ENCODE peak calls at places on chromosome 10, in six cellular contexts. One of them, this sample, is unnamed.

GRCh38 chr10:22042557-22043326 is 39.2 kb upstream of the DNAJC1 start:
- DNase-seq in neural crest cell: no peak
- DNase-seq in GM12865: no peak
- DNase-seq in body of pancreas: no peak
- DNase-seq in stomach: no peak
- DNase-seq in A549: peak; percentile 28
- DNase-seq in this sample: no peak

GRCh38 chr10:3350790-3351364 is 178.3 kb upstream of the PITRM1 start:
- DNase-seq in stomach: no peak
- DNase-seq in A549: no peak
- DNase-seq in neural crest cell: no peak
- DNase-seq in GM12865: no peak
- DNase-seq in body of pancreas: no peak
- DNase-seq in this sample: no peak

GRCh38 chr10:129038490-129039011 is 428.5 kb upstream of the MGMT start:
- DNase-seq in A549: no peak
- DNase-seq in GM12865: no peak
- DNase-seq in neural crest cell: no peak
- DNase-seq in stomach: no peak
- DNase-seq in body of pancreas: no peak
- DNase-seq in this sample: no peak

GRCh38 chr10:90605506-90605905 is 252.3 kb downstream of the HTR7 start:
- DNase-seq in GM12865: no peak
- DNase-seq in body of pancreas: no peak
- DNase-seq in neural crest cell: no peak
- DNase-seq in A549: no peak
- DNase-seq in stomach: no peak
- DNase-seq in this sample: no peak

GRCh38 chr10:108957681-108958080 is 965.6 kb downstream of the XPNPEP1 start:
- DNase-seq in stomach: no peak
- DNase-seq in A549: no peak
- DNase-seq in body of pancreas: no peak
- DNase-seq in GM12865: no peak
- DNase-seq in neural crest cell: no peak
- DNase-seq in this sample: peak; percentile 52

GRCh38 chr10:105026566-105026965 is 385.5 kb downstream of the SORCS3 start:
- DNase-seq in neural crest cell: no peak
- DNase-seq in A549: no peak
- DNase-seq in body of pancreas: no peak
- DNase-seq in stomach: no peak
- DNase-seq in GM12865: no peak
- DNase-seq in this sample: no peak

GRCh38 chr10:60309891-60310290 is 79.8 kb downstream of the ANK3 start:
- DNase-seq in body of pancreas: no peak
- DNase-seq in A549: no peak
- DNase-seq in stomach: no peak
- DNase-seq in GM12865: no peak
- DNase-seq in neural crest cell: no peak
- DNase-seq in this sample: no peak

GRCh38 chr10:32981760-32982159 is 23.7 kb upstream of the ITGB1 start:
- DNase-seq in stomach: peak; percentile 50
- DNase-seq in body of pancreas: peak; percentile 67
- DNase-seq in neural crest cell: no peak
- DNase-seq in A549: no peak
- DNase-seq in GM12865: no peak
- DNase-seq in this sample: peak; percentile 71

GRCh38 chr10:22319559-22320558 is 1.0 kb upstream of the BMI1 start:
- DNase-seq in neural crest cell: no peak
- DNase-seq in stomach: no peak
- DNase-seq in body of pancreas: no peak
- DNase-seq in A549: no peak
- DNase-seq in GM12865: no peak
- DNase-seq in this sample: no peak

GRCh38 chr10:119821172-119821571 is 51.5 kb downstream of the MCMBP start:
- DNase-seq in body of pancreas: no peak
- DNase-seq in neural crest cell: no peak
- DNase-seq in stomach: no peak
- DNase-seq in GM12865: no peak
- DNase-seq in A549: no peak
- DNase-seq in this sample: no peak

GRCh38 chr10:72335394-72336258 is 19.1 kb downstream of the DNAJB12 start:
- DNase-seq in neural crest cell: no peak
- DNase-seq in stomach: peak; percentile 82
- DNase-seq in body of pancreas: peak; percentile 80
- DNase-seq in GM12865: peak; percentile 90
- DNase-seq in A549: no peak
- DNase-seq in this sample: peak; percentile 81

GRCh38 chr10:86900955-86901354 is 56.5 kb downstream of the MMRN2 start:
- DNase-seq in body of pancreas: peak; percentile 90
- DNase-seq in A549: no peak
- DNase-seq in neural crest cell: no peak
- DNase-seq in GM12865: no peak
- DNase-seq in stomach: peak; percentile 68
- DNase-seq in this sample: peak; percentile 54

GRCh38 chr10:71963756-71964668 is at the start of gene CHST3:
- DNase-seq in GM12865: peak; percentile 36
- DNase-seq in stomach: peak; percentile 69
- DNase-seq in body of pancreas: peak; percentile 37
- DNase-seq in neural crest cell: peak; percentile 32
- DNase-seq in A549: no peak
- DNase-seq in this sample: peak; percentile 43

GRCh38 chr10:21926949-21927348 is 76.6 kb downstream of the DNAJC1 start:
- DNase-seq in stomach: no peak
- DNase-seq in body of pancreas: no peak
- DNase-seq in A549: peak; percentile 29
- DNase-seq in GM12865: no peak
- DNase-seq in neural crest cell: no peak
- DNase-seq in this sample: peak; percentile 90

GRCh38 chr10:131852823-131853609 is 47.8 kb upstream of the PPP2R2D start:
- DNase-seq in stomach: no peak
- DNase-seq in neural crest cell: no peak
- DNase-seq in GM12865: no peak
- DNase-seq in body of pancreas: no peak
- DNase-seq in A549: no peak
- DNase-seq in this sample: no peak

GRCh38 chr10:80324086-80324485 is 32.5 kb downstream of the DYDC1 start:
- DNase-seq in stomach: no peak
- DNase-seq in neural crest cell: no peak
- DNase-seq in A549: no peak
- DNase-seq in GM12865: peak; percentile 15
- DNase-seq in body of pancreas: no peak
- DNase-seq in this sample: peak; percentile 46

GRCh38 chr10:22315455-22316285 is 518 bp upstream of the COMMD3 start:
- DNase-seq in body of pancreas: no peak
- DNase-seq in GM12865: no peak
- DNase-seq in stomach: no peak
- DNase-seq in A549: peak; percentile 49
- DNase-seq in neural crest cell: no peak
- DNase-seq in this sample: peak; percentile 20

GRCh38 chr10:61882621-61883375 is 18.7 kb upstream of the ARID5B start:
- DNase-seq in stomach: no peak
- DNase-seq in neural crest cell: no peak
- DNase-seq in A549: no peak
- DNase-seq in body of pancreas: no peak
- DNase-seq in GM12865: no peak
- DNase-seq in this sample: peak; percentile 66

GRCh38 chr10:71735709-71736569 is 16.4 kb upstream of the C10orf105 start:
- DNase-seq in stomach: peak; percentile 39
- DNase-seq in body of pancreas: no peak
- DNase-seq in A549: no peak
- DNase-seq in neural crest cell: no peak
- DNase-seq in GM12865: peak; percentile 43
- DNase-seq in this sample: no peak

GRCh38 chr10:17617031-17617911 is at the start of gene HACD1:
- DNase-seq in neural crest cell: peak; percentile 62
- DNase-seq in body of pancreas: peak; percentile 47
- DNase-seq in stomach: peak; percentile 75
- DNase-seq in A549: peak; percentile 88
- DNase-seq in GM12865: peak; percentile 46
- DNase-seq in this sample: peak; percentile 68
- TF ChIP-seq CTCF in neural crest cell: peak; percentile 36
- TF ChIP-seq CTCF in body of pancreas: no peak
- TF ChIP-seq CTCF in stomach: no peak
- TF ChIP-seq CTCF in A549: peak; percentile 47
- TF ChIP-seq CTCF in GM12865: peak; percentile 1
- TF ChIP-seq CTCF in this sample: no peak

GRCh38 chr10:79243211-79244067 is 103.8 kb upstream of the PPIF start:
- DNase-seq in GM12865: peak; percentile 89
- DNase-seq in body of pancreas: no peak
- DNase-seq in stomach: peak; percentile 46
- DNase-seq in neural crest cell: peak; percentile 45
- DNase-seq in A549: no peak
- DNase-seq in this sample: no peak

GRCh38 chr10:79241990-79242619 is 105.2 kb upstream of the PPIF start:
- DNase-seq in stomach: peak; percentile 58
- DNase-seq in body of pancreas: peak; percentile 38
- DNase-seq in GM12865: peak; percentile 85
- DNase-seq in A549: no peak
- DNase-seq in neural crest cell: peak; percentile 39
- DNase-seq in this sample: peak; percentile 50

GRCh38 chr10:79244068-79244442 is 103.2 kb upstream of the PPIF start:
- DNase-seq in neural crest cell: no peak
- DNase-seq in stomach: no peak
- DNase-seq in GM12865: peak; percentile 54
- DNase-seq in A549: no peak
- DNase-seq in body of pancreas: no peak
- DNase-seq in this sample: no peak

GRCh38 chr10:79241629-79241989 is 105.7 kb upstream of the PPIF start:
- DNase-seq in A549: no peak
- DNase-seq in body of pancreas: no peak
- DNase-seq in GM12865: no peak
- DNase-seq in stomach: no peak
- DNase-seq in neural crest cell: no peak
- DNase-seq in this sample: no peak

DNA sequence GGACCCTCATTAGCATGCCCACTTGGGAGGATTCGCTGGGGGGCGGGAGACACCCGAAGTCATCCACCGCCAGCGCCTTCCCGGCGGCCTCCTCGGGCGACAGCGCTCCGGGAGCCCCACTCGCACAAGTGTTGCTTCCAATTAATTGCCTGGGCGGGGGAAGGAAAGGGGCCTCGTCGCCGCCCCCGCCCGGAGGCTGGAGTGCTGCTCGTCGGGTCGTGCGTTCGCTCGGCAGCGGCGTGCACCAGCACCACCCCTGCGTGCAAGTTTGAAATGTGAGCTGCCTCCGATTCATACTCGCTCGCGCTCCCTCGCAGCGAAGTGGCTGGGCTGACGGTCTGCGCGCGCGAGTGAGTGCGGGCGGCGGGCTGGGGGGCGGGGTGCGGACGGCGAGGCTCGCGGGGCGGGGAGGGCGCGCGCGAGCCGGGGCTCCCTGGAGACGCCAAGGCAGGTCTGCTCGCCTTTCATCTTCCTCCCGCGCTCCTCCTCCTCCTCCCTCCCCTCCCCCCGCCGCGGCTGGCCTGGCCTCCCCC is 104.6 kb upstream of the PPIF start:
- DNase-seq in A549: no peak
- DNase-seq in stomach: peak; percentile 46
- DNase-seq in body of pancreas: peak; percentile 34
- DNase-seq in neural crest cell: peak; percentile 62
- DNase-seq in GM12865: peak; percentile 89
- DNase-seq in this sample: peak; percentile 72
- TF ChIP-seq CTCF in A549: no peak
- TF ChIP-seq CTCF in stomach: no peak
- TF ChIP-seq CTCF in body of pancreas: no peak
- TF ChIP-seq CTCF in neural crest cell: no peak
- TF ChIP-seq CTCF in GM12865: no peak
- TF ChIP-seq CTCF in this sample: no peak

GRCh38 chr10:43930243-43930642 is 281.6 kb upstream of the ZNF32 start:
- DNase-seq in neural crest cell: no peak
- DNase-seq in GM12865: no peak
- DNase-seq in A549: no peak
- DNase-seq in body of pancreas: no peak
- DNase-seq in stomach: no peak
- DNase-seq in this sample: no peak
- TF ChIP-seq CTCF in neural crest cell: no peak
- TF ChIP-seq CTCF in GM12865: no peak
- TF ChIP-seq CTCF in A549: no peak
- TF ChIP-seq CTCF in body of pancreas: no peak
- TF ChIP-seq CTCF in stomach: no peak
- TF ChIP-seq CTCF in this sample: no peak

DNA sequence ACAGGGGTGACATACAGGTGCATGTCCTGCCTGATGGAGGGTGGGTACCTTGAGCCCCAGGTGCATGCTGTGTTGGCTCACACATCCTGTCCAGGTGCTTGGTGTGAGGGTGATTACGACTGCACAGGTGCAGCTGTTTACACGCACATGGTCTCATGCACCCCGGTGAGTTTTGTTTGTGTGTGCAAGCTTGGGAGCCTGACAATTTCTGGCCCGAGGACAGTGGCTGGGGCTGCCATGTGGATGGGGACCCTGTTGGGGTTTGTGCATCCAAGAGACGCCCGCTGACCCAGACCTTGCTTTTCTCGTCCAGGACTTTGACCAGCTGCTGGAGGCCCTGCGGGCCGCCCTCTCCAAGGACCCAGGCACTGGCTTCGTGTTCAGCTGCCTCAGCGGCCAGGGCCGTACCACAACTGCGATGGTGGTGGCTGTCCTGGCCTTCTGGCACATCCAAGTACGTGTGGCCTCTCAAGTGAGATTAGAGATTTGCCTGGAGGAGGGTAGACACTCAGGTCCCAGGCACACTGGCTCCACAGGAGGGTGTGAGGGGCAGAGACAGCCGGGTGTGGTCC is 61.7 kb downstream of the PRF1 start:
- DNase-seq in body of pancreas: no peak
- DNase-seq in neural crest cell: no peak
- DNase-seq in A549: no peak
- DNase-seq in GM12865: no peak
- DNase-seq in stomach: no peak
- DNase-seq in this sample: no peak
- TF ChIP-seq CTCF in body of pancreas: no peak
- TF ChIP-seq CTCF in neural crest cell: no peak
- TF ChIP-seq CTCF in A549: no peak
- TF ChIP-seq CTCF in GM12865: no peak
- TF ChIP-seq CTCF in stomach: no peak
- TF ChIP-seq CTCF in this sample: no peak

GRCh38 chr10:117480097-117480496 is 62.4 kb upstream of the EMX2 start:
- DNase-seq in GM12865: no peak
- DNase-seq in stomach: no peak
- DNase-seq in A549: no peak
- DNase-seq in neural crest cell: no peak
- DNase-seq in body of pancreas: no peak
- DNase-seq in this sample: no peak
- TF ChIP-seq CTCF in GM12865: no peak
- TF ChIP-seq CTCF in stomach: no peak
- TF ChIP-seq CTCF in A549: no peak
- TF ChIP-seq CTCF in neural crest cell: no peak
- TF ChIP-seq CTCF in body of pancreas: no peak
- TF ChIP-seq CTCF in this sample: no peak

GRCh38 chr10:110411047-110411410 is 86.7 kb upstream of the DUSP5 start:
- DNase-seq in A549: no peak
- DNase-seq in stomach: no peak
- DNase-seq in body of pancreas: no peak
- DNase-seq in GM12865: no peak
- DNase-seq in neural crest cell: no peak
- DNase-seq in this sample: peak; percentile 45
- TF ChIP-seq CTCF in A549: no peak
- TF ChIP-seq CTCF in stomach: no peak
- TF ChIP-seq CTCF in body of pancreas: no peak
- TF ChIP-seq CTCF in GM12865: no peak
- TF ChIP-seq CTCF in neural crest cell: no peak
- TF ChIP-seq CTCF in this sample: no peak